ENCODE peak calls at places on chromosomes 2 and 18, in six cellular contexts. One of them, this sample, is unnamed.

GRCh38 chr18:79856119-79857080 is 58.7 kb downstream of the KCNG2 start:
- DNase-seq in MM.1S: no peak
- DNase-seq in PC-9: no peak
- DNase-seq in neural progenitor cell: peak; percentile 82
- DNase-seq in cardiac fibroblast: peak; percentile 47
- DNase-seq in HL-60: peak; percentile 71
- DNase-seq in this sample: peak; percentile 77

GRCh38 chr2:71100195-71100964 is 29.6 kb downstream of the MCEE start:
- DNase-seq in cardiac fibroblast: peak; percentile 78
- DNase-seq in neural progenitor cell: peak; percentile 57
- DNase-seq in HL-60: peak; percentile 63
- DNase-seq in MM.1S: peak; percentile 31
- DNase-seq in PC-9: peak; percentile 53
- DNase-seq in this sample: peak; percentile 9

GRCh38 chr2:11571170-11571569 is 37.3 kb downstream of the GREB1 start:
- DNase-seq in MM.1S: no peak
- DNase-seq in HL-60: no peak
- DNase-seq in neural progenitor cell: no peak
- DNase-seq in PC-9: no peak
- DNase-seq in cardiac fibroblast: no peak
- DNase-seq in this sample: no peak

GRCh38 chr2:169006665-169007064 is 24.5 kb downstream of the ABCB11 start:
- DNase-seq in HL-60: no peak
- DNase-seq in MM.1S: no peak
- DNase-seq in PC-9: no peak
- DNase-seq in neural progenitor cell: no peak
- DNase-seq in cardiac fibroblast: no peak
- DNase-seq in this sample: no peak

GRCh38 chr18:6057604-6058003 is 162.3 kb upstream of the TMEM200C start:
- DNase-seq in MM.1S: no peak
- DNase-seq in HL-60: no peak
- DNase-seq in PC-9: no peak
- DNase-seq in cardiac fibroblast: peak; percentile 59
- DNase-seq in neural progenitor cell: no peak
- DNase-seq in this sample: no peak

GRCh38 chr2:52882974-52883373 is 884.6 kb upstream of the CHAC2 start:
- DNase-seq in MM.1S: no peak
- DNase-seq in neural progenitor cell: no peak
- DNase-seq in cardiac fibroblast: no peak
- DNase-seq in PC-9: no peak
- DNase-seq in HL-60: no peak
- DNase-seq in this sample: no peak

GRCh38 chr2:117726747-117727146 is 87.7 kb upstream of the DDX18 start:
- DNase-seq in cardiac fibroblast: no peak
- DNase-seq in MM.1S: peak; percentile 5
- DNase-seq in neural progenitor cell: no peak
- DNase-seq in HL-60: no peak
- DNase-seq in PC-9: no peak
- DNase-seq in this sample: peak; percentile 25

GRCh38 chr2:88832992-88833389 is 141.5 kb downstream of the RPIA start:
- DNase-seq in cardiac fibroblast: no peak
- DNase-seq in neural progenitor cell: no peak
- DNase-seq in HL-60: no peak
- DNase-seq in MM.1S: no peak
- DNase-seq in PC-9: no peak
- DNase-seq in this sample: no peak

GRCh38 chr2:74421248-74421870 is at the start of the genes C2orf81 and WDR54:
- DNase-seq in PC-9: peak; percentile 93
- DNase-seq in cardiac fibroblast: peak; percentile 87
- DNase-seq in neural progenitor cell: peak; percentile 97
- DNase-seq in HL-60: peak; percentile 74
- DNase-seq in MM.1S: peak; percentile 97
- DNase-seq in this sample: peak; percentile 57

GRCh38 chr2:106581755-106582430 is 94.7 kb downstream of the CD8B2 start:
- DNase-seq in MM.1S: peak; percentile 75
- DNase-seq in PC-9: peak; percentile 12
- DNase-seq in neural progenitor cell: peak; percentile 62
- DNase-seq in HL-60: peak; percentile 23
- DNase-seq in cardiac fibroblast: peak; percentile 65
- DNase-seq in this sample: no peak

GRCh38 chr2:241703128-241703604 is 1.3 kb downstream of the ING5 start:
- DNase-seq in neural progenitor cell: no peak
- DNase-seq in HL-60: no peak
- DNase-seq in PC-9: no peak
- DNase-seq in cardiac fibroblast: peak; percentile 23
- DNase-seq in MM.1S: no peak
- DNase-seq in this sample: no peak

GRCh38 chr2:187165936-187166335 is 282.1 kb downstream of the CALCRL start:
- DNase-seq in cardiac fibroblast: no peak
- DNase-seq in HL-60: no peak
- DNase-seq in PC-9: no peak
- DNase-seq in MM.1S: no peak
- DNase-seq in neural progenitor cell: peak; percentile 14
- DNase-seq in this sample: no peak

GRCh38 chr18:6145645-6146308 is 250.5 kb upstream of the TMEM200C start:
- DNase-seq in cardiac fibroblast: no peak
- DNase-seq in MM.1S: no peak
- DNase-seq in PC-9: no peak
- DNase-seq in neural progenitor cell: no peak
- DNase-seq in HL-60: no peak
- DNase-seq in this sample: no peak

GRCh38 chr2:43276962-43277383 is 50.6 kb upstream of the ZFP36L2 start:
- DNase-seq in PC-9: peak; percentile 65
- DNase-seq in HL-60: no peak
- DNase-seq in neural progenitor cell: no peak
- DNase-seq in MM.1S: no peak
- DNase-seq in cardiac fibroblast: peak; percentile 40
- DNase-seq in this sample: no peak

GRCh38 chr2:9473985-9474360 is 378 bp upstream of the IAH1 start:
- DNase-seq in PC-9: no peak
- DNase-seq in neural progenitor cell: peak; percentile 28
- DNase-seq in HL-60: peak; percentile 7
- DNase-seq in cardiac fibroblast: peak; percentile 18
- DNase-seq in MM.1S: no peak
- DNase-seq in this sample: no peak

GRCh38 chr2:109511168-109511567 is 102.6 kb downstream of the SEPTIN10 start:
- DNase-seq in PC-9: no peak
- DNase-seq in MM.1S: no peak
- DNase-seq in HL-60: no peak
- DNase-seq in cardiac fibroblast: no peak
- DNase-seq in neural progenitor cell: no peak
- DNase-seq in this sample: no peak

GRCh38 chr2:38685116-38685735 is 19.3 kb downstream of the GALM start:
- DNase-seq in PC-9: no peak
- DNase-seq in neural progenitor cell: no peak
- DNase-seq in HL-60: no peak
- DNase-seq in cardiac fibroblast: peak; percentile 13
- DNase-seq in MM.1S: no peak
- DNase-seq in this sample: no peak

GRCh38 chr2:174117951-174118930 is 130.1 kb downstream of the OLA1 start:
- DNase-seq in HL-60: no peak
- DNase-seq in neural progenitor cell: no peak
- DNase-seq in PC-9: peak; percentile 41
- DNase-seq in MM.1S: no peak
- DNase-seq in cardiac fibroblast: peak; percentile 82
- DNase-seq in this sample: peak; percentile 40

GRCh38 chr2:38535745-38536506 is 66.8 kb downstream of the HNRNPLL start:
- DNase-seq in HL-60: peak; percentile 73
- DNase-seq in MM.1S: peak; percentile 75
- DNase-seq in PC-9: peak; percentile 84
- DNase-seq in neural progenitor cell: peak; percentile 93
- DNase-seq in cardiac fibroblast: peak; percentile 68
- DNase-seq in this sample: no peak

GRCh38 chr2:28523873-28524272 is 28.0 kb downstream of the PLB1 start:
- DNase-seq in HL-60: no peak
- DNase-seq in neural progenitor cell: no peak
- DNase-seq in PC-9: no peak
- DNase-seq in cardiac fibroblast: no peak
- DNase-seq in MM.1S: no peak
- DNase-seq in this sample: no peak

GRCh38 chr18:79925656-79925979 is 25.8 kb downstream of the SLC66A2 start:
- DNase-seq in MM.1S: no peak
- DNase-seq in neural progenitor cell: no peak
- DNase-seq in HL-60: no peak
- DNase-seq in PC-9: no peak
- DNase-seq in cardiac fibroblast: no peak
- DNase-seq in this sample: no peak

GRCh38 chr2:84971799-84972790 is 1.1 kb downstream of the KCMF1 start:
- DNase-seq in MM.1S: peak; percentile 61
- DNase-seq in PC-9: peak; percentile 35
- DNase-seq in cardiac fibroblast: peak; percentile 48
- DNase-seq in HL-60: peak; percentile 57
- DNase-seq in neural progenitor cell: peak; percentile 72
- DNase-seq in this sample: no peak

DNA sequence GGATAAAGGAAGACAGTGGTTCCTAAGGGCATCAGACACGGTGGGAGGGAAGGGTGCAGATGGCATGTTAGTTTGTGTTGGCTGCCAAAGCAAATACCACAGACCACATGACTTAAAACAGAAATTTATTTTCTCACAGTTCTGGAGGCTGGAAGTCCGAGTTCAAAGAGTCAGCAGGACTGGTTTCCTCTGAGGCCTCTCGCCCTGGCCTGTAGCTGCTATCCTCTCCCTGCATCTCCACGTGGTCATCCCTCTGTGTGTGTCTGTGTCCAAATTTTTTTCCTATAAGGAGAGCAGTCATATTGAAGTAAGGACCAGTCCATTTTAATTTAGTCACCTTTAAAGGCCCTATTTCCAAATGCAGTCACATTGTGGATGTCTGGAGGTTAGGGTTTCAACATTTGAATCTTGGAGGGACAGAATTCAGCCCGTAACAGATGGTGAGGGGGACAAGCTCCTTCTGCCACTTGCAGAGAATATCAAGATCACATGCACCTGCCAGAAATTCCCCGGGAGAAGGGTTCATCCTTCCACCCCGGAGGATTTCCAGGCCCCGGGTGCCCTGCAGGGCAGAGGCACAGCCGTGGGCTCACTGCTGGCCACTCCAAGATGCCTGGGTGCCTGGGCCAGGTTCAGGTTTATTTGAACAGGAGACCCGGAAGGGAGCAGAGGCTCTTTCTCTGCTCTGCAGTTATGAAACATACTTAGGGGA is 38.0 kb upstream of the MGAT4A start:
- DNase-seq in cardiac fibroblast: peak; percentile 57
- DNase-seq in neural progenitor cell: no peak
- DNase-seq in HL-60: no peak
- DNase-seq in MM.1S: no peak
- DNase-seq in PC-9: peak; percentile 32
- DNase-seq in this sample: no peak
- H3K4me3 ChIP-seq in cardiac fibroblast: no peak overlapping the region
- H3K4me3 ChIP-seq in neural progenitor cell: no peak overlapping the region
- H3K4me3 ChIP-seq in HL-60: no peak overlapping the region
- H3K4me3 ChIP-seq in MM.1S: no peak overlapping the region
- H3K4me3 ChIP-seq in PC-9: no peak overlapping the region
- H3K4me3 ChIP-seq in this sample: no peak overlapping the region

DNA sequence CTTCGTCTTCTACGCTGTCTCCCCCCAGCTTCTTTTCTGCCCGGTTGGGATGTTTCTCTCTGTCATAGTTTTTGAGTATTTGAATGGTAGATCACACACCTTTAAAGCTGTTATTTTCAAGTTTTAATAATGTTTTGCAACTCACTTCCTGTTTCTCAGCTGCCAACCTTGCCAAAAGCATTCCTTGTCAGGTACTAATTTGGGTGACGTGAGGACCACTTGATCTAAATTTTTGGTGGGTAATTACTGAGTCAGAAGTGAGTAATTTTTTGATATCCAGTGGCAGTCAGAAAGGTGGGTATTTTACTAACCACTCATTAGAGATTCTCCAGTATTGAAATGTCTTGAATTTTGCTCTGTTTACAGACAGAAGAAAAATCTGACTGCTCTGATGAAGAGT is 852.4 kb upstream of the FANCL start:
- DNase-seq in PC-9: no peak
- DNase-seq in neural progenitor cell: no peak
- DNase-seq in HL-60: no peak
- DNase-seq in cardiac fibroblast: no peak
- DNase-seq in MM.1S: no peak
- DNase-seq in this sample: no peak
- TF ChIP-seq CTCF in PC-9: no peak
- TF ChIP-seq CTCF in neural progenitor cell: no peak
- TF ChIP-seq CTCF in HL-60: no peak
- TF ChIP-seq CTCF in cardiac fibroblast: no peak
- TF ChIP-seq CTCF in MM.1S: no peak
- TF ChIP-seq CTCF in this sample: no peak

GRCh38 chr18:12373771-12374116 is 3.3 kb downstream of the AFG3L2 start:
- DNase-seq in neural progenitor cell: no peak
- DNase-seq in cardiac fibroblast: no peak
- DNase-seq in MM.1S: no peak
- DNase-seq in PC-9: no peak
- DNase-seq in HL-60: no peak
- DNase-seq in this sample: no peak
- H3K4me3 ChIP-seq in neural progenitor cell: no peak overlapping the region
- H3K4me3 ChIP-seq in cardiac fibroblast: no peak overlapping the region
- H3K4me3 ChIP-seq in MM.1S: no peak overlapping the region
- H3K4me3 ChIP-seq in PC-9: no peak overlapping the region
- H3K4me3 ChIP-seq in HL-60: no peak overlapping the region
- H3K4me3 ChIP-seq in this sample: no peak overlapping the region

GRCh38 chr2:238239552-238239871 is 326 bp downstream of the HES6 start:
- DNase-seq in PC-9: no peak
- DNase-seq in MM.1S: peak; percentile 40
- DNase-seq in neural progenitor cell: peak; percentile 71
- DNase-seq in HL-60: peak; percentile 23
- DNase-seq in cardiac fibroblast: no peak
- DNase-seq in this sample: no peak

GRCh38 chr2:238240761-238241711 is 1.2 kb upstream of the HES6 start:
- DNase-seq in PC-9: peak; percentile 68
- DNase-seq in MM.1S: peak; percentile 91
- DNase-seq in cardiac fibroblast: no peak
- DNase-seq in neural progenitor cell: peak; percentile 96
- DNase-seq in HL-60: no peak
- DNase-seq in this sample: no peak

GRCh38 chr2:238238311-238238765 is 1.5 kb downstream of the HES6 start:
- DNase-seq in PC-9: no peak
- DNase-seq in MM.1S: no peak
- DNase-seq in cardiac fibroblast: no peak
- DNase-seq in HL-60: no peak
- DNase-seq in neural progenitor cell: no peak
- DNase-seq in this sample: no peak

GRCh38 chr2:238238766-238239551 is 879 bp downstream of the HES6 start:
- DNase-seq in HL-60: peak; percentile 48
- DNase-seq in PC-9: no peak
- DNase-seq in MM.1S: peak; percentile 38
- DNase-seq in cardiac fibroblast: no peak
- DNase-seq in neural progenitor cell: peak; percentile 49
- DNase-seq in this sample: no peak

GRCh38 chr2:238239872-238240760 is at the start of gene HES6:
- DNase-seq in HL-60: peak; percentile 84
- DNase-seq in PC-9: peak; percentile 94
- DNase-seq in cardiac fibroblast: peak; percentile 78
- DNase-seq in neural progenitor cell: peak; percentile 98
- DNase-seq in MM.1S: peak; percentile 94
- DNase-seq in this sample: peak; percentile 41
- TF ChIP-seq CTCF in HL-60: no peak
- TF ChIP-seq CTCF in PC-9: no peak
- TF ChIP-seq CTCF in cardiac fibroblast: no peak
- TF ChIP-seq CTCF in neural progenitor cell: no peak
- TF ChIP-seq CTCF in MM.1S: no peak
- TF ChIP-seq CTCF in this sample: no peak

This sample was measured in retinal pigment epithelial cell.